ENCODE peak calls at places on chromosomes 13 and 19, in six cellular contexts. U is lower lobe of right lung; B is CD8-positive, alpha-beta T cell; P is DND-41; T is effector memory CD4-positive, alpha-beta T cell; E is A549. H is an unnamed sample. For H3K9me3, the result is how much of the 10 kb centered on the place peaks cover.

GRCh38 chr19:7885818-7886217 is 2.5 kb upstream of the LRRC8E start:
- DNase-seq in E (no peak), P (no peak), T (no peak), U (no peak), B (no peak), H (no peak)

GRCh38 chr19:55069859-55070225 is 5.8 kb upstream of the EPS8L1 start:
- DNase-seq in E (no peak), P (no peak), B (no peak), U (no peak), T (no peak), H (no peak)

GRCh38 chr19:40771101-40771539 is 4.2 kb upstream of the MIA start:
- DNase-seq in E (no peak), T (no peak), P (peak), B (no peak), U (no peak), H (no peak)

GRCh38 chr13:112056284-112056727 is 10.6 kb upstream of the SOX1 start:
- DNase-seq in T (no peak), U (no peak), E (no peak), B (no peak), P (no peak), H (no peak)

GRCh38 chr13:67064920-67065319 is 165.2 kb downstream of the PCDH9 start:
- DNase-seq in P (no peak), B (no peak), T (no peak), E (no peak), U (no peak), H (no peak)

GRCh38 chr13:45456196-45456972 is 8.4 kb upstream of the COG3 start:
- DNase-seq in T (no peak), E (no peak), B (no peak), U (no peak), P (no peak), H (no peak)

GRCh38 chr19:18541992-18542935 is 1.1 kb downstream of the FKBP8 start:
- DNase-seq in U (no peak), T (no peak), P (no peak), B (no peak), E (no peak), H (no peak)

GRCh38 chr19:16386619-16387240 is 62.1 kb downstream of the KLF2 start:
- DNase-seq in U (no peak), B (peak), T (peak), P (peak), E (peak), H (peak)

GRCh38 chr19:18292460-18292809 is 11.0 kb upstream of the JUND start:
- DNase-seq in T (no peak), P (no peak), E (peak), B (no peak), U (no peak), H (no peak)

GRCh38 chr19:29111581-29111980 is 101.4 kb downstream of the UQCRFS1 start:
- DNase-seq in E (no peak), B (no peak), U (no peak), P (no peak), T (no peak), H (no peak)

GRCh38 chr19:38425810-38426466 is at the start of gene RASGRP4:
- DNase-seq in P (peak), B (peak), E (no peak), T (peak), U (peak), H (peak)

GRCh38 chr19:18904334-18905057 is 8.5 kb upstream of the CERS1 start:
- DNase-seq in B (no peak), P (no peak), U (no peak), T (no peak), E (no peak), H (no peak)

GRCh38 chr13:45521292-45521691 is 56.6 kb downstream of the COG3 start:
- DNase-seq in T (no peak), U (no peak), E (no peak), B (no peak), P (no peak), H (no peak)

GRCh38 chr19:55247621-55248099 is 11.2 kb downstream of the PPP6R1 start:
- DNase-seq in P (no peak), U (peak), E (peak), T (no peak), B (no peak), H (no peak)

GRCh38 chr13:21259571-21260455 is 83.4 kb downstream of the MRPL57 start:
- DNase-seq in B (no peak), P (no peak), T (no peak), E (no peak), U (no peak), H (no peak)

GRCh38 chr13:91078093-91078679 is 269.3 kb upstream of the MIR17HG start:
- DNase-seq in B (no peak), P (no peak), U (no peak), E (peak), T (no peak), H (no peak)

GRCh38 chr19:4851551-4852290 is 15.7 kb downstream of the PLIN3 start:
- DNase-seq in U (peak), B (peak), T (peak), E (peak), P (peak), H (peak)

GRCh38 chr19:2537544-2537943 is 61.6 kb downstream of the GADD45B start:
- DNase-seq in P (peak), B (no peak), U (no peak), T (no peak), E (no peak), H (no peak)

GRCh38 chr13:79776538-79776937 is 295.6 kb downstream of the NDFIP2 start:
- DNase-seq in P (no peak), U (no peak), E (no peak), T (no peak), B (no peak), H (no peak)

GRCh38 chr19:50349277-50350057 is 16.0 kb downstream of the NAPSA start:
- DNase-seq in B (no peak), U (peak), P (no peak), E (no peak), T (no peak), H (no peak)

GRCh38 chr19:50341091-50341564 is 12.0 kb upstream of the KCNC3 start:
- DNase-seq in T (no peak), U (peak), P (no peak), B (no peak), E (no peak), H (no peak)

GRCh38 chr19:50344661-50345318 is 15.6 kb upstream of the KCNC3 start:
- DNase-seq in U (peak), P (no peak), E (no peak), T (no peak), B (no peak), H (no peak)
- H3K9me3 ChIP-seq in U (under half), P (under half), E (under half), T (under half), B (under half), H (under half)

GRCh38 chr19:36116344-36116637 is 1.0 kb downstream of the TBCB start:
- DNase-seq in T (no peak), U (no peak), P (no peak), B (no peak), E (no peak), H (no peak)
- H3K9me3 ChIP-seq in T (under half), U (under half), P (under half), B (under half), E (under half), H (under half)

DNA sequence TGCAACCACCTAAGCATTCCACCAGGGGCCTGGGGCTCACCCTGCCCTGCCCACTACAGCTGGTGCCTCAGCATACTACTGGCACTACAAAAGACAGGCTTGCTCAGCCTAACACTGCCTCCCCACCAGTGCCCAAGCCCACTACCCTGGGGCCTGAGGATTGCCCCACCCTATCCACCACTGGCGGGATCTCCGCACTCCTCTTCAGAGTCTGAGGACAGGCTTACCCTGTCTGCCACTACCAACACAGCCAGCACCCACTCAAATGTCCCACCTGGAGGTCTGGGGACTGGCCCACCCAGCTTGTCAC is 27.6 kb upstream of the N4BP2L1 start:
- DNase-seq in U (no peak), T (no peak), B (no peak), E (no peak), P (no peak), H (no peak)
- H3K9me3 ChIP-seq in U (under half), T (under half), B (under half), E (under half), P (under half), H (under half)

DNA sequence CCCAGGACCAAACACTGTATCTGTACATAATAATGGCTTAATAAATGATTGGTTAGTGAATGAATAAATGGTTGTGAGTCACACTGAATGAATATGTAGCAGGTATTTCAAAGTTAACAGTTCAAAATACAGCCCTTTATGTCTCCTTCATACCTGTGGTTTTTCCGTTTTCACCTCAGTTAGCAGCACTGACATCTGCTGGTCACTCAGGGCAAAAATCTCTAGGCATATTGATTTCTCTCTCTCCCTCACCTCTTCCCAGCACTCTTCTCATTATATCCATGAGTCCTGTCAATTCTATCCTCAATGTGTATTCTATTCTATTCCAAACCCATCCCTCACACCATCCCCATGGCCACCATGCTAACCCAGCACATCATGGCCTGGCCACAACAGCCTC is 76.2 kb downstream of the PEG3 start:
- DNase-seq in U (no peak), P (no peak), T (no peak), E (no peak), B (no peak), H (no peak)
- H3K9me3 ChIP-seq in U (under half), P (under half), T (under half), E (half or more), B (under half), H (under half)

DNA sequence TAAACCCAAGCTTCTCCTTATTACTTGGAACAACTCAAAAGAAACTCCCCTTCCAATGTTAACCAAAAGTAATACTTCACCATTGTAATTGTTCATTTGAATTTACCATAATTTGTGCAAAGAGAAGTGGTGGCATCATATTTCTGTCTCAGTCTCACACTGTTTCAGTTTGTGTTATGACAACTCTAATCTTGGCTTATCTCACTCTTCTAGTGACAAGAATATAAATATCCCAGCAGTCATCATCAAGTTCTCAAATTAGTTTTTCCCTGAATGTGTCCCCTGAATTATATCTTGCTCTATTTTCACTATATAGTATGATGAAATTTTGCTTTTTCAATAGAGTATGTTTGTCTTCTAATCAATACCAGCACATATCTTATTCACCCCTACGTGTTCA is 681.4 kb upstream of the PRR20A start:
- DNase-seq in T (no peak), U (no peak), E (no peak), B (no peak), P (no peak), H (no peak)
- H3K9me3 ChIP-seq in T (under half), U (under half), E (under half), B (under half), P (under half), H (under half)

GRCh38 chr19:57935731-57936130 is 529 bp upstream of the ZNF418 start:
- DNase-seq in B (no peak), U (no peak), T (no peak), E (no peak), P (no peak), H (no peak)
- H3K9me3 ChIP-seq in B (under half), U (half or more), T (under half), E (half or more), P (under half), H (under half)

DNA sequence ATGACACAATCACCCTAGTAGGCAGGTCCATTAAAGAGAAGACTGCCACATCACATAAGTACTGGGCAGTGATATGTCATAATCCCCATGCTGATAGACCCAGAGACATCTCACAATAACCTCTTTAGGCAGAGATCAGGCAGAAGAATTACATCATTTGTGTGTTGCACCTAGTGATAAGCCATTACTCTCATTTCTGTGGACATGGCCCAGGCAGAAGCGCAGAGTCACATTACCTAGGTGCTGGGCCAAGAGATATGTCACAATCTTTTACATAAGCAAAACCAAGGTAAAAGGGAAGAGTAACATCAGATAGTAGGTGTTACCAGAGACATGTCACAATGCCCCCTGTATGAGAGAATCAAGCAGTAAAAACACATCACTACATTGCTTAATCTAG is 71.9 kb downstream of the ZNF726 start:
- DNase-seq in B (no peak), U (no peak), E (no peak), P (no peak), T (no peak), H (no peak)
- H3K9me3 ChIP-seq in B (under half), U (under half), E (under half), P (under half), T (under half), H (under half)

GRCh38 chr13:57874530-57874929 is 243.0 kb downstream of the PCDH17 start:
- DNase-seq in B (no peak), T (no peak), P (no peak), E (no peak), U (no peak), H (no peak)
- H3K9me3 ChIP-seq in B (under half), T (under half), P (under half), E (under half), U (under half), H (under half)

GRCh38 chr19:57778358-57778757 is 8.9 kb downstream of the ZNF586 start:
- DNase-seq in B (no peak), U (no peak), P (no peak), E (no peak), T (no peak), H (no peak)
- H3K9me3 ChIP-seq in B (half or more), U (half or more), P (under half), E (half or more), T (half or more), H (half or more)

GRCh38 chr13:110518150-110518525 is 43.4 kb downstream of the RAB20 start:
- DNase-seq in U (no peak), P (no peak), B (no peak), T (no peak), E (no peak), H (no peak)
- H3K9me3 ChIP-seq in U (under half), P (under half), B (under half), T (under half), E (under half), H (under half)

H was measured in T-helper 17 cell.